ENCODE peak calls at places on chromosomes 6 and 20, in five cellular contexts. One of them, this sample, is unnamed.

GRCh38 chr6:52537001-52537753 is 39.7 kb downstream of the TRAM2 start:
- DNase-seq in PC-3: no peak
- DNase-seq in WERI-Rb-1: no peak
- DNase-seq in A673: no peak
- DNase-seq in Peyer's patch: no peak
- DNase-seq in this sample: peak; percentile 80

GRCh38 chr20:20414640-20415274 is 46.9 kb downstream of the INSM1 start:
- DNase-seq in PC-3: no peak
- DNase-seq in WERI-Rb-1: no peak
- DNase-seq in A673: no peak
- DNase-seq in Peyer's patch: no peak
- DNase-seq in this sample: no peak

GRCh38 chr20:15726416-15726815 is 846.8 kb downstream of the KIF16B start:
- DNase-seq in PC-3: no peak
- DNase-seq in WERI-Rb-1: no peak
- DNase-seq in A673: no peak
- DNase-seq in Peyer's patch: no peak
- DNase-seq in this sample: no peak

GRCh38 chr6:2434116-2434515 is 188.7 kb upstream of the GMDS start:
- DNase-seq in PC-3: peak; percentile 90
- DNase-seq in WERI-Rb-1: no peak
- DNase-seq in A673: no peak
- DNase-seq in Peyer's patch: no peak
- DNase-seq in this sample: no peak

GRCh38 chr6:149563203-149563927 is 2.8 kb upstream of the GINM1 start:
- DNase-seq in PC-3: peak; percentile 68
- DNase-seq in WERI-Rb-1: no peak
- DNase-seq in A673: peak; percentile 11
- DNase-seq in Peyer's patch: no peak
- DNase-seq in this sample: peak; percentile 90

GRCh38 chr6:158752613-158753012 is 66.6 kb downstream of the EZR start:
- DNase-seq in PC-3: no peak
- DNase-seq in WERI-Rb-1: peak; percentile 44
- DNase-seq in A673: peak; percentile 88
- DNase-seq in Peyer's patch: no peak
- DNase-seq in this sample: peak; percentile 30

GRCh38 chr20:19888269-19888669 is 128.9 kb upstream of the NAA20 start:
- DNase-seq in PC-3: no peak
- DNase-seq in WERI-Rb-1: no peak
- DNase-seq in A673: no peak
- DNase-seq in Peyer's patch: no peak
- DNase-seq in this sample: no peak

GRCh38 chr20:4261333-4262284 is 246.3 kb upstream of the RNF24 start:
- DNase-seq in PC-3: peak; percentile 53
- DNase-seq in WERI-Rb-1: no peak
- DNase-seq in A673: no peak
- DNase-seq in Peyer's patch: no peak
- DNase-seq in this sample: peak; percentile 67

GRCh38 chr20:40958598-40958997 is 70.0 kb upstream of the TOP1 start:
- DNase-seq in PC-3: peak; percentile 43
- DNase-seq in WERI-Rb-1: no peak
- DNase-seq in A673: no peak
- DNase-seq in Peyer's patch: peak; percentile 2
- DNase-seq in this sample: no peak

GRCh38 chr20:57829336-57829735 is 119.5 kb upstream of the PMEPA1 start:
- DNase-seq in PC-3: no peak
- DNase-seq in WERI-Rb-1: no peak
- DNase-seq in A673: no peak
- DNase-seq in Peyer's patch: no peak
- DNase-seq in this sample: no peak

GRCh38 chr6:168988801-168989200 is 264.8 kb downstream of the THBS2 start:
- DNase-seq in PC-3: no peak
- DNase-seq in WERI-Rb-1: no peak
- DNase-seq in A673: no peak
- DNase-seq in Peyer's patch: no peak
- DNase-seq in this sample: peak; percentile 79

GRCh38 chr6:33789550-33789895 is 593 bp upstream of the LEMD2 start:
- DNase-seq in PC-3: no peak
- DNase-seq in WERI-Rb-1: no peak
- DNase-seq in A673: no peak
- DNase-seq in Peyer's patch: no peak
- DNase-seq in this sample: no peak
- TF ChIP-seq CTCF in PC-3: no peak
- TF ChIP-seq CTCF in WERI-Rb-1: no peak
- TF ChIP-seq CTCF in A673: no peak
- TF ChIP-seq CTCF in Peyer's patch: no peak
- TF ChIP-seq CTCF in this sample: no peak

GRCh38 chr20:47347661-47348462 is 8.6 kb downstream of the ZMYND8 start:
- DNase-seq in PC-3: no peak
- DNase-seq in WERI-Rb-1: no peak
- DNase-seq in A673: no peak
- DNase-seq in Peyer's patch: no peak
- DNase-seq in this sample: no peak

GRCh38 chr20:47351643-47352331 is 4.7 kb downstream of the ZMYND8 start:
- DNase-seq in PC-3: no peak
- DNase-seq in WERI-Rb-1: no peak
- DNase-seq in A673: no peak
- DNase-seq in Peyer's patch: no peak
- DNase-seq in this sample: no peak

GRCh38 chr20:47348539-47349142 is 7.9 kb downstream of the ZMYND8 start:
- DNase-seq in PC-3: no peak
- DNase-seq in WERI-Rb-1: no peak
- DNase-seq in A673: no peak
- DNase-seq in Peyer's patch: no peak
- DNase-seq in this sample: no peak

GRCh38 chr20:47350691-47351545 is 5.6 kb downstream of the ZMYND8 start:
- DNase-seq in PC-3: no peak
- DNase-seq in WERI-Rb-1: no peak
- DNase-seq in A673: no peak
- DNase-seq in Peyer's patch: no peak
- DNase-seq in this sample: no peak

GRCh38 chr20:47349365-47350180 is 6.9 kb downstream of the ZMYND8 start:
- DNase-seq in PC-3: no peak
- DNase-seq in WERI-Rb-1: no peak
- DNase-seq in A673: no peak
- DNase-seq in Peyer's patch: no peak
- DNase-seq in this sample: no peak
- H3K4me3 ChIP-seq in PC-3: no peak overlapping the region
- H3K4me3 ChIP-seq in WERI-Rb-1: no peak overlapping the region
- H3K4me3 ChIP-seq in A673: no peak overlapping the region
- H3K4me3 ChIP-seq in Peyer's patch: no peak overlapping the region
- H3K4me3 ChIP-seq in this sample: no peak overlapping the region

GRCh38 chr6:131163886-131164285 is 28.6 kb downstream of the AKAP7 start:
- DNase-seq in PC-3: no peak
- DNase-seq in WERI-Rb-1: no peak
- DNase-seq in A673: no peak
- DNase-seq in Peyer's patch: no peak
- DNase-seq in this sample: no peak

GRCh38 chr6:131164506-131164905 is 29.2 kb downstream of the AKAP7 start:
- DNase-seq in PC-3: no peak
- DNase-seq in WERI-Rb-1: no peak
- DNase-seq in A673: no peak
- DNase-seq in Peyer's patch: no peak
- DNase-seq in this sample: no peak

GRCh38 chr6:131172237-131172636 is 37.0 kb downstream of the AKAP7 start:
- DNase-seq in PC-3: peak; percentile 28
- DNase-seq in WERI-Rb-1: no peak
- DNase-seq in A673: no peak
- DNase-seq in Peyer's patch: no peak
- DNase-seq in this sample: peak; percentile 11

GRCh38 chr6:131169613-131170012 is 34.3 kb downstream of the AKAP7 start:
- DNase-seq in PC-3: no peak
- DNase-seq in WERI-Rb-1: no peak
- DNase-seq in A673: no peak
- DNase-seq in Peyer's patch: no peak
- DNase-seq in this sample: no peak

DNA sequence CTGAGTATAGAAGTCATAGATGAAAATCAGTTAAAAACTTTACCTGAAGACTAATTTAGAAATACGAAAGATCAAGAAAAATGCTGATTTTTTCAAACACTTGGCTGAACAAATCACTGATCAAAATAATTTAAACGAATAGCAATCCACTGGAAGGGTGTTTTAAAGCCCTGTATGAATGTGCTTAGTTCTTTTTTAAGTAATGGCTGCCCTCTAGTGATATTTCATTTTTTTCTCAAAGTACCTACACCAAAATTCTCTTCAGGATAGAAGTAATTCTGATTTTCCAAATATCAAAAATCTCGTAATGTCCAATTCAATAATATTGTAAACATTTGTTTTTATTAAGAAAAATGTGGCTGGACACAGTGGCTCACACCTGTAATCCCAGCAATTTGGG is 32.5 kb downstream of the AKAP7 start:
- DNase-seq in PC-3: peak; percentile 2
- DNase-seq in WERI-Rb-1: no peak
- DNase-seq in A673: peak; percentile 36
- DNase-seq in Peyer's patch: no peak
- DNase-seq in this sample: no peak
- TF ChIP-seq CTCF in PC-3: peak; percentile 43
- TF ChIP-seq CTCF in WERI-Rb-1: no peak
- TF ChIP-seq CTCF in A673: peak; percentile 44
- TF ChIP-seq CTCF in Peyer's patch: no peak
- TF ChIP-seq CTCF in this sample: no peak

DNA sequence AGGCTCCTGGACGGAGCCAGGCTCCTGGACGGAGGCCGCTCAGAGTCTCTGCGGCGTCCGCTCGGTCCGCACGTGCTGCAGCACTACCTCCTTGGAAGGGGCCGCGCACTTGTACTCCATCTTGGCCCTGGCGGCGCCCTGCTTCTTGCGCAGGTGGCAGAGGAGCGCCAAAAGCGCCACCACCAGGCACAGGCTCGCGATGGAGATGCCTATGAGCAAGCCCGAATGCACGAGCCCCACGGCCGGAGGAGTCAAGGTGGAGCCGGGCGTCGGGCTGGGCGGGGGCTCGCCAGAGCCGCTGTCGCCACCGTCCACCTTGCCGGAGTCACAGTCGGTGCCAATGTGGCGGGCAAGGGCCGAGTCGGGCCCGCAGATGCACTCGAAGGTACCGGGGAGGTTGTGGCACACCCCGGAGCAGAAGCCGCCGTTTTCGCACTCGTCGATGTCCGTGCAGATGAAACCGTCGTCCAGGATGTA is 1.7 kb downstream of the THBD start:
- DNase-seq in PC-3: no peak
- DNase-seq in WERI-Rb-1: no peak
- DNase-seq in A673: no peak
- DNase-seq in Peyer's patch: no peak
- DNase-seq in this sample: no peak
- H3K4me3 ChIP-seq in PC-3: peak overlapping the region; percentile 73
- H3K4me3 ChIP-seq in WERI-Rb-1: no peak overlapping the region
- H3K4me3 ChIP-seq in A673: no peak overlapping the region
- H3K4me3 ChIP-seq in Peyer's patch: peak overlapping the region; percentile 17
- H3K4me3 ChIP-seq in this sample: peak overlapping the region; percentile 12

GRCh38 chr6:16286151-16286522 is 47.8 kb downstream of the GMPR start:
- DNase-seq in PC-3: peak; percentile 53
- DNase-seq in WERI-Rb-1: peak; percentile 91
- DNase-seq in A673: peak; percentile 77
- DNase-seq in Peyer's patch: no peak
- DNase-seq in this sample: peak; percentile 36
- TF ChIP-seq CTCF in PC-3: peak; percentile 81
- TF ChIP-seq CTCF in WERI-Rb-1: peak; percentile 100
- TF ChIP-seq CTCF in A673: peak; percentile 98
- TF ChIP-seq CTCF in Peyer's patch: peak; percentile 39
- TF ChIP-seq CTCF in this sample: peak; percentile 90

GRCh38 chr6:15714658-15715057 is 51.8 kb upstream of the DTNBP1 start:
- DNase-seq in PC-3: no peak
- DNase-seq in WERI-Rb-1: no peak
- DNase-seq in A673: no peak
- DNase-seq in Peyer's patch: no peak
- DNase-seq in this sample: no peak
- H3K4me3 ChIP-seq in PC-3: no peak overlapping the region
- H3K4me3 ChIP-seq in WERI-Rb-1: no peak overlapping the region
- H3K4me3 ChIP-seq in A673: no peak overlapping the region
- H3K4me3 ChIP-seq in Peyer's patch: no peak overlapping the region
- H3K4me3 ChIP-seq in this sample: no peak overlapping the region

GRCh38 chr6:29603930-29604329 is 19.0 kb downstream of the OR2H2 start:
- DNase-seq in PC-3: no peak
- DNase-seq in WERI-Rb-1: no peak
- DNase-seq in A673: no peak
- DNase-seq in Peyer's patch: no peak
- DNase-seq in this sample: no peak

GRCh38 chr6:29603456-29603855 is 18.5 kb downstream of the OR2H2 start:
- DNase-seq in PC-3: no peak
- DNase-seq in WERI-Rb-1: no peak
- DNase-seq in A673: no peak
- DNase-seq in Peyer's patch: no peak
- DNase-seq in this sample: no peak

GRCh38 chr6:29598348-29598747 is 13.4 kb downstream of the OR2H2 start:
- DNase-seq in PC-3: no peak
- DNase-seq in WERI-Rb-1: no peak
- DNase-seq in A673: no peak
- DNase-seq in Peyer's patch: no peak
- DNase-seq in this sample: no peak

GRCh38 chr6:29597184-29597583 is 12.3 kb downstream of the OR2H2 start:
- DNase-seq in PC-3: no peak
- DNase-seq in WERI-Rb-1: no peak
- DNase-seq in A673: no peak
- DNase-seq in Peyer's patch: no peak
- DNase-seq in this sample: no peak

GRCh38 chr6:29602564-29603361 is 17.8 kb downstream of the OR2H2 start:
- DNase-seq in PC-3: peak; percentile 23
- DNase-seq in WERI-Rb-1: peak; percentile 70
- DNase-seq in A673: peak; percentile 58
- DNase-seq in Peyer's patch: no peak
- DNase-seq in this sample: no peak
- TF ChIP-seq CTCF in PC-3: peak; percentile 47
- TF ChIP-seq CTCF in WERI-Rb-1: peak; percentile 75
- TF ChIP-seq CTCF in A673: peak; percentile 36
- TF ChIP-seq CTCF in Peyer's patch: no peak
- TF ChIP-seq CTCF in this sample: peak; percentile 23

DNA sequence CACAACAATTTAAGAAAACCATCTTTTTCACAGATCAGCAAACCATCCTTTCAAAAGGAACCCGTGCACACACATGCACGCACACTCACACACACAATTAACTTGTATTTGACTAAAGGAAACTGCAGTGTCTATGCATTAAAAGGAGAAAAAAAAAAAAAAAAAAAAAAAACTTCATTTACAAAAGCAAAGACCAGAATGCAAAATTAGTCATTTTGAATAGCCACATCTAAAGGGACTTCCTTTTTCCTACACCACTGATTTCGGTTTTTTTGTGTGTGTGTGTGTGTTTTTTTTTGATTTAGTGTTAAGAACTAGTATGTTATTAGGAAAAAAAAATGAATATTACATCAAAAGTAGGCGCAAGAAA is 6.3 kb downstream of the ZMYND8 start:
- DNase-seq in PC-3: no peak
- DNase-seq in WERI-Rb-1: no peak
- DNase-seq in A673: no peak
- DNase-seq in Peyer's patch: no peak
- DNase-seq in this sample: no peak
- H3K4me3 ChIP-seq in PC-3: no peak overlapping the region
- H3K4me3 ChIP-seq in WERI-Rb-1: no peak overlapping the region
- H3K4me3 ChIP-seq in A673: no peak overlapping the region
- H3K4me3 ChIP-seq in Peyer's patch: no peak overlapping the region
- H3K4me3 ChIP-seq in this sample: no peak overlapping the region

This sample was measured in fibroblast of mammary gland.